ENCODE peak calls at places on chromosomes 5 and 9, in nine cellular contexts. L, P, B, R, M, W, K, H and V are unnamed samples.
A peak's percentile ranks its signal among the peaks of the same experiment; 100 is the strongest.

GRCh38 chr5:180401236-180401907 is 48.2 kb upstream of the GFPT2 start:
- DNase-seq in R (no peak), B (no peak), L (no peak), K (no peak), P (no peak), W (no peak), H (no peak), M (no peak), V (no peak)

GRCh38 chr9:124258765-124259272 is 1.1 kb downstream of the NEK6 start:
- DNase-seq in L (no peak), H (peak; percentile 74), P (no peak), R (no peak), M (no peak), B (no peak), W (no peak), K (peak; percentile 56), V (no peak)

GRCh38 chr5:86684222-86684621 is 66.5 kb downstream of the COX7C start:
- DNase-seq in M (no peak), K (no peak), R (no peak), W (peak; percentile 52), P (no peak), L (no peak), H (no peak), B (no peak), V (no peak)

GRCh38 chr9:129656795-129657390 is 8.6 kb upstream of the PRRX2 start:
- DNase-seq in R (no peak), W (no peak), H (no peak), B (no peak), L (no peak), M (no peak), K (no peak), P (no peak), V (no peak)

GRCh38 chr9:93427655-93428379 is 23.7 kb upstream of the FAM120A start:
- DNase-seq in H (no peak), K (no peak), P (no peak), L (no peak), W (no peak), R (peak; percentile 35), B (no peak), M (no peak), V (no peak)

GRCh38 chr5:154196955-154197652 is 6.6 kb downstream of the GALNT10 start:
- DNase-seq in L (no peak), B (no peak), W (peak; percentile 73), R (no peak), P (no peak), M (no peak), H (no peak), K (no peak), V (no peak)

GRCh38 chr9:113369583-113370140 is 7.1 kb downstream of the HDHD3 start:
- DNase-seq in R (no peak), K (no peak), P (no peak), W (no peak), H (no peak), B (no peak), M (peak; percentile 41), L (no peak), V (no peak)

GRCh38 chr5:22319798-22320197 is 533.3 kb downstream of the CDH12 start:
- DNase-seq in H (no peak), W (no peak), P (no peak), B (no peak), L (no peak), K (no peak), R (no peak), M (no peak), V (no peak)

DNA sequence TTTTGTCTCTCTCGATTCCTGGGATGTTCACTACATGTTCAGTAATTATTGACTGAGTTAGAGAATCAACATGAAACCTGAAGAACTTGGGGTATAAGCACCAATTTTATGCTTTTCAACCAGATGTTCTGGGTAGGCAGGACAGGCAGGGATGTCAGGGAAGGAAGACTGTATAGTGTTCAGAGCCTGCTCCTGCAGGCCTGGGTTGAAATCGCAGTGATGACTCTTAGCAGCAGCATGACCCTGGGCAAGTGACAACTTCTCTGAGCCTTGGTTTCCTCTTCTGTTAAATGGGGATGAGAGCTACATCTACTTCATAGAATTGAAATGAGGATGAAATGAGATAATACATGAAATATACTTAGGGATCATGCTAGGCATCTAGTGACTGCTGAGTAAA is 29.7 kb upstream of the PANK3 start:
- DNase-seq in W (no peak), B (no peak), H (no peak), K (no peak), R (no peak), P (no peak), M (no peak), L (no peak), V (no peak)
- TF ChIP-seq CTCF in W (no peak), B (no peak), H (no peak), K (no peak), R (no peak), P (no peak), M (no peak), L (no peak), V (no peak)

DNA sequence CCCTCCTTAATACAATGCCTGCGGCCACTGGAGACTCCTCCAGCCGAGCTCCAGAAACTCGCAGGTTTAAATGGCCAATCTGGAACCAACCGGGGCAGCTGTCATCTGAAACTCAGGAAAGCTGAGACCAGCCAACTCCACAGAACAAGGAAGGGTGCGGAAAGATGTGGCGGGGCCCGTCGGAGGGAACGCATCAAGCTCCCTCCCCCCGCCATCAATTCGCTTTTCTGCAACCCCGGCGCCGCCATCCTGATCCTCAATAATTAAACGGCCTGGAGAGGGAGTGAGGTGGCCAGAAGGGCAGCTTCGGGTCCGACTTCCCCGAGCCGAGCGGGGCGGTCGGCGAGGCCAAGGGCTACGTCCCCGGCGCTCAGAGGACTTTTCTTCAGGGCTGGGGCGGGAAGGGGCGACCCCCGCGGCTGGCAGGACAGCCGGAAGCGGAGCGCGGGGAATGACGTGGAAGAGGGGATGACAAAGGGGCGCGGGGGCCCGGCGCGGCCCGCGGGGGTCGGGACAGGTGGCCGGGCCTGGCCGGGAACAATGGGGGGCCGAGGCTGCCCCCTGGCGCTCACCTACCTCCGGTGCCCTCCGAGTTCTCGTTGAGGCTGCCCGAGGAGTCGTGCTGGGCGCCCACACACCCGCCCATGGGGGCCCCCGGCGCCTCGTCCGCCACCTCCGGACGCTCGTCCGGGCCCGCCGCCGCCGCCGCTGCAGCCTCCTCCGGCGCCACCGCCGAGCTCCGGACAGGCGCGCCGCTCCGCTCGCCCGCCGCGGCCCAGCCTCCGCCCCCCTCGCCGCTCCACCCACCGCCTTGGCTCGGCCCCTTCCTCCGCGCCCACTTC is at the start of gene UBTD2:
- DNase-seq in M (peak; percentile 90), W (peak; percentile 77), H (peak; percentile 92), R (peak; percentile 88), P (peak; percentile 94), B (peak; percentile 90), L (peak; percentile 89), K (peak; percentile 91), V (peak; percentile 96)
- TF ChIP-seq CTCF in M (peak; percentile 40), W (peak; percentile 30), H (peak; percentile 51), R (peak; percentile 32), P (peak; percentile 71), B (peak; percentile 42), L (peak; percentile 60), K (peak; percentile 59), V (peak; percentile 52)

GRCh38 chr5:67887648-67888047 is 327.9 kb upstream of the PIK3R1 start:
- DNase-seq in B (no peak), W (no peak), M (no peak), P (no peak), R (no peak), L (no peak), K (no peak), H (no peak), V (no peak)
- TF ChIP-seq CTCF in B (no peak), W (no peak), M (no peak), P (no peak), R (no peak), L (no peak), K (no peak), H (no peak), V (no peak)

DNA sequence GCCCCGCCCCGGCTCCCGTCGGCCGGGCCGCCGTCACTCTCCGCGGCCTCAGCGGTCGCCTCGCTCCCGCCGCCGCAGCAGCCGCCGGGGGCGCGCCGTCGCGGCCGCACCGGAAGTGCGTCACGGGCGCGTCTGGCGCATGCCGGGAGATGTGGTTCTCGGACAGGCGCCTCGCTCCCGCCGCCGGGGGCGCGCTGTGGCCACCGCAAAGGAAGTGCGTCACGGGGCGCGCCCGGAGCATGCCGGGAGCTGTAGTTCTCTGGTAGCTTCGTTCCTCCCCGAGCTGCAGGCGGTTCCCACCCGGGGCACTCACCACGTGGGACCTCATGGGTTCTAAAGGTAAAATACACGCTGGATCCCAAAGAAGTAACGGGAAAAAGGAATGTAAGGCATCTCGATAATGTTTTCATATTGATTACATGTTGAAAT is at the start of gene UBAC1:
- DNase-seq in H (peak; percentile 98), B (peak; percentile 98), P (peak; percentile 100), W (peak; percentile 95), R (peak; percentile 94), K (peak; percentile 98), M (peak; percentile 97), L (peak; percentile 100), V (peak; percentile 100)
- TF ChIP-seq CTCF in H (peak; percentile 78), B (peak; percentile 22), P (peak; percentile 31), W (peak; percentile 34), R (no peak), K (peak; percentile 32), M (peak; percentile 41), L (no peak), V (peak; percentile 18)

GRCh38 chr5:150394912-150395689 is 17.6 kb downstream of the CD74 start:
- DNase-seq in R (no peak), B (no peak), L (no peak), M (no peak), K (peak; percentile 49), W (no peak), P (no peak), H (no peak), V (no peak)
- TF ChIP-seq CTCF in R (no peak), B (no peak), L (no peak), M (no peak), K (no peak), W (no peak), P (no peak), H (no peak), V (no peak)

GRCh38 chr5:43007911-43008368 is 32.2 kb downstream of the ANXA2R start:
- DNase-seq in K (peak; percentile 79), M (peak; percentile 76), W (peak; percentile 90), R (peak; percentile 62), B (peak; percentile 78), L (peak; percentile 74), P (peak; percentile 73), H (peak; percentile 75), V (peak; percentile 69)
- TF ChIP-seq CTCF in K (no peak), M (no peak), W (peak; percentile 19), R (no peak), B (no peak), L (peak; percentile 34), P (peak; percentile 14), H (no peak), V (no peak)

DNA sequence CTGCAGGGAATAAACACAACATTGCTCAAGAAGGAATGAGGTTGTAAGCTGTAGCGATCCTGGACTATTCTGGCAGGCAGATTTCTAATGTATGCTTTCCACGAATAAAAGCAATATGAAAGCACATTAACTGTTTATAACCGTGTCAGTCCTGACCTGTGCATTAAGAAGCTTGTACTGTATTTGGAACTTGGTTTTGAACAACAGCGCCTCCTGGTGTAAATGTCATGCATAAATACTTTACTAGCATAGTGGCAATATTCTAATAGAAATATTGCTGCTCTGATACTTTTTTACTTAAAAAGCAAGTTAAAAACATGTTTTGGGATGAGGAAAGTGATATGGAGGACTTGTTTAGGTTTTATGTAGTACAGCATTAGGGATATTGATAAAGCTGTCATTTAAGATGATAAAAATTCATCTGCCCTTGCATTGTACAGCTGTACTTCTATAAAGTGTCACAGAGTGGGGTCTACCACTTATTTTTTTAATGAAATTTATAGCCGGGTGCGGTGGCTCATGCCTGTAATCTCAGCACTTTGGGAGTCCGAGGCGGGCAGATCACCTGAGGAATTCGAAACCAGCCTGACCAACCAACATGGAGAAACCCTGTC is 70.7 kb upstream of the GNE start:
- DNase-seq in M (no peak), L (peak; percentile 69), P (peak; percentile 70), W (peak; percentile 87), K (no peak), B (no peak), R (peak; percentile 53), H (no peak), V (peak; percentile 60)
- TF ChIP-seq CTCF in M (peak; percentile 73), L (peak; percentile 63), P (peak; percentile 65), W (peak; percentile 67), K (peak; percentile 76), B (peak; percentile 80), R (peak; percentile 87), H (peak; percentile 95), V (peak; percentile 43)